ENCODE peak calls at places on chromosome 10, in ten cellular contexts. U is H9, Q is PC-9, H is endothelial cell of umbilical vein, D is mammary epithelial cell, F is neural progenitor cell, R is GM23338, J is fibroblast of lung, P is GM23248, S is osteoblast. V is an unnamed sample. For H4K20me1, the result is how much of the 10 kb centered on the place peaks cover.

GRCh38 chr10:122116331-122116730 is 127.4 kb downstream of the TACC2 start:
- DNase-seq in U (no peak), Q (no peak), H (peak), D (peak), F (no peak), R (no peak), J (peak), P (peak), S (no peak), V (no peak)

GRCh38 chr10:83959330-83959729 is 180.0 kb upstream of the GHITM start:
- DNase-seq in U (no peak), Q (no peak), H (no peak), D (no peak), F (no peak), R (no peak), J (no peak), P (no peak), S (no peak), V (no peak)

GRCh38 chr10:124647421-124648130 is 96.6 kb downstream of the FAM53B start:
- DNase-seq in U (no peak), Q (no peak), H (peak), D (peak), F (no peak), R (no peak), J (peak), P (peak), S (peak), V (no peak)

GRCh38 chr10:115045516-115045915 is 47.6 kb upstream of the ATRNL1 start:
- DNase-seq in U (no peak), Q (no peak), H (no peak), D (no peak), F (no peak), R (no peak), J (no peak), P (no peak), S (no peak), V (no peak)

GRCh38 chr10:101617102-101617823 is 29.1 kb downstream of the DPCD start:
- DNase-seq in U (no peak), Q (no peak), H (no peak), D (no peak), F (no peak), R (peak), J (no peak), P (no peak), S (no peak), V (no peak)

GRCh38 chr10:22700489-22700888 is 13.9 kb downstream of the PIP4K2A start:
- DNase-seq in U (no peak), Q (no peak), H (no peak), D (no peak), F (no peak), R (no peak), J (no peak), P (no peak), S (no peak), V (no peak)

GRCh38 chr10:78783753-78784152 is 285.0 kb upstream of the ZMIZ1 start:
- DNase-seq in U (no peak), Q (no peak), H (no peak), D (no peak), F (no peak), R (no peak), J (no peak), P (no peak), S (no peak), V (no peak)

GRCh38 chr10:126066491-126066890 is 170.1 kb downstream of the FANK1 start:
- DNase-seq in U (no peak), Q (peak), H (no peak), D (no peak), F (no peak), R (no peak), J (no peak), P (no peak), S (no peak), V (no peak)

GRCh38 chr10:121481222-121481621 is 117.0 kb downstream of the FGFR2 start:
- DNase-seq in U (no peak), Q (no peak), H (no peak), D (no peak), F (no peak), R (no peak), J (no peak), P (no peak), S (no peak), V (no peak)

GRCh38 chr10:90306187-90306586 is 551.7 kb downstream of the HTR7 start:
- DNase-seq in U (no peak), Q (no peak), H (peak), D (peak), F (no peak), R (no peak), J (peak), P (no peak), S (peak), V (no peak)

GRCh38 chr10:102134416-102134815 is 1.6 kb downstream of the PPRC1 start:
- DNase-seq in U (no peak), Q (no peak), H (no peak), D (no peak), F (no peak), R (no peak), J (no peak), P (no peak), S (no peak), V (no peak)

GRCh38 chr10:96448021-96448457 is 65.7 kb downstream of the TLL2 start:
- DNase-seq in U (no peak), Q (no peak), H (no peak), D (no peak), F (peak), R (no peak), J (no peak), P (no peak), S (no peak), V (no peak)

GRCh38 chr10:112744525-112744924 is 205.5 kb upstream of the TCF7L2 start:
- DNase-seq in U (no peak), Q (no peak), H (no peak), D (no peak), F (no peak), R (no peak), J (no peak), P (no peak), S (no peak), V (no peak)

GRCh38 chr10:103734731-103735130 is 120.6 kb downstream of the SH3PXD2A start:
- DNase-seq in U (no peak), Q (no peak), H (no peak), D (no peak), F (no peak), R (no peak), J (no peak), P (peak), S (peak), V (no peak)

GRCh38 chr10:60594476-60595051 is 183.7 kb upstream of the CDK1 start:
- DNase-seq in U (no peak), Q (no peak), H (no peak), D (peak), F (peak), R (peak), J (no peak), P (peak), S (no peak), V (no peak)

GRCh38 chr10:121324678-121325213 is 273.5 kb downstream of the FGFR2 start:
- DNase-seq in U (no peak), Q (no peak), H (no peak), D (peak), F (no peak), R (no peak), J (no peak), P (no peak), S (no peak), V (no peak)

GRCh38 chr10:131641231-131641630 is 259.6 kb upstream of the PPP2R2D start:
- DNase-seq in U (no peak), Q (no peak), H (no peak), D (no peak), F (no peak), R (no peak), J (no peak), P (no peak), S (no peak), V (no peak)

GRCh38 chr10:5168897-5169296 is 16.1 kb downstream of the AKR1C8 start:
- DNase-seq in U (no peak), Q (no peak), H (no peak), D (no peak), F (no peak), R (no peak), J (no peak), P (no peak), S (no peak), V (no peak)

GRCh38 chr10:127343831-127344230 is 147.4 kb upstream of the INSYN2A start:
- DNase-seq in U (no peak), Q (no peak), H (no peak), D (no peak), F (no peak), R (no peak), J (no peak), P (no peak), S (no peak), V (no peak)

GRCh38 chr10:12697741-12698140 is 303.8 kb downstream of the CCDC3 start:
- DNase-seq in U (no peak), Q (no peak), H (no peak), D (no peak), F (no peak), R (no peak), J (no peak), P (no peak), S (no peak), V (no peak)

GRCh38 chr10:36349445-36350063 is 707.5 kb upstream of the FZD8 start:
- DNase-seq in U (no peak), Q (no peak), H (no peak), D (peak), F (peak), R (peak), J (peak), P (peak), S (peak), V (peak)

GRCh38 chr10:62467509-62467908 is 93.3 kb downstream of the ZNF365 start:
- DNase-seq in U (no peak), Q (no peak), H (no peak), D (peak), F (no peak), R (no peak), J (no peak), P (peak), S (peak), V (no peak)

GRCh38 chr10:121058082-121058481 is 206.9 kb downstream of the WDR11 start:
- DNase-seq in U (no peak), Q (no peak), H (no peak), D (no peak), F (no peak), R (no peak), J (no peak), P (no peak), S (no peak), V (no peak)

DNA sequence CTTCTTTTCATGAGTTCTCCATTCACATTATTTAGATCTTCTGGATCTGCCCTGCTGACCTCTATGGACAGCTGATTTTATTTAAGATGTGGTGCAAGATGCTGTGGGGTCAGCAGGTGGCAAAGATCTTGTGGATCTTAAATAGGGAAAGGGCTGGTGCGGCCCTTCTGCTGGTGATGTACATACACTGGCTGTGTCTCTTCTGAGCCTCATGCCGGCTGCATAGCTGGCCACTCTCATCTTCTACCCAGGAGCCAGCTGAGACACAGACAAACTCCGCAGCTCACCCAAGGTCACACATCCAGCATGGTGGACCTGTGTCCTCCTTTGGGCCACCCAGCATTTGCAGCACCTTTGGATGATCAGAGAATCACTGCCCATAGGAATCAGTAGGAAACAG is 9.7 kb downstream of the RBP3 start:
- DNase-seq in U (no peak), Q (no peak), H (no peak), D (no peak), F (no peak), R (no peak), J (no peak), P (no peak), S (peak), V (no peak)
- H4K20me1 ChIP-seq in U (under half), Q (under half), H (under half), D (under half), F (under half), R (under half), J (under half), P (under half), S (under half), V (under half)

GRCh38 chr10:14562197-14562596 is 212.5 kb downstream of the FAM107B start:
- DNase-seq in U (no peak), Q (no peak), H (no peak), D (no peak), F (no peak), R (no peak), J (no peak), P (no peak), S (no peak), V (no peak)

GRCh38 chr10:14560794-14561765 is 213.6 kb downstream of the FAM107B start:
- DNase-seq in U (no peak), Q (no peak), H (no peak), D (no peak), F (no peak), R (no peak), J (no peak), P (no peak), S (no peak), V (no peak)

GRCh38 chr10:14564268-14564744 is 210.4 kb downstream of the FAM107B start:
- DNase-seq in U (no peak), Q (no peak), H (no peak), D (no peak), F (no peak), R (no peak), J (no peak), P (no peak), S (peak), V (no peak)

GRCh38 chr10:14563359-14563758 is 211.3 kb downstream of the FAM107B start:
- DNase-seq in U (no peak), Q (no peak), H (no peak), D (no peak), F (no peak), R (no peak), J (no peak), P (no peak), S (no peak), V (no peak)

GRCh38 chr10:14562615-14563214 is 212.0 kb downstream of the FAM107B start:
- DNase-seq in U (no peak), Q (no peak), H (no peak), D (no peak), F (no peak), R (no peak), J (no peak), P (no peak), S (no peak), V (no peak)
- H4K20me1 ChIP-seq in U (under half), Q (under half), H (under half), D (under half), F (under half), R (under half), J (under half), P (under half), S (under half), V (under half)

GRCh38 chr10:110946496-110946895 is 27.1 kb downstream of the SHOC2 start:
- DNase-seq in U (no peak), Q (no peak), H (no peak), D (peak), F (no peak), R (no peak), J (no peak), P (no peak), S (no peak), V (peak)
- H4K20me1 ChIP-seq in U (under half), Q (under half), H (under half), D (under half), F (under half), R (under half), J (under half), P (under half), S (under half), V (under half)

GRCh38 chr10:15314482-15315070 is 56.5 kb downstream of the FAM171A1 start:
- DNase-seq in U (no peak), Q (no peak), H (no peak), D (no peak), F (no peak), R (no peak), J (no peak), P (no peak), S (no peak), V (no peak)
- H4K20me1 ChIP-seq in U (under half), Q (under half), H (under half), D (under half), F (under half), R (under half), J (under half), P (under half), S (under half), V (under half)

GRCh38 chr10:130136214-130137076 is at the start of gene GLRX3:
- DNase-seq in U (peak), Q (peak), H (peak), D (peak), F (peak), R (peak), J (peak), P (peak), S (peak), V (no peak)

GRCh38 chr10:130137659-130138478 is 1.7 kb downstream of the GLRX3 start:
- DNase-seq in U (no peak), Q (no peak), H (no peak), D (no peak), F (no peak), R (no peak), J (no peak), P (no peak), S (no peak), V (no peak)

GRCh38 chr10:130135676-130136213 is 446 bp upstream of the GLRX3 start:
- DNase-seq in U (no peak), Q (no peak), H (no peak), D (no peak), F (no peak), R (no peak), J (no peak), P (no peak), S (no peak), V (no peak)

GRCh38 chr10:130138479-130138866 is 2.3 kb downstream of the GLRX3 start:
- DNase-seq in U (no peak), Q (peak), H (peak), D (peak), F (no peak), R (no peak), J (peak), P (peak), S (peak), V (peak)

GRCh38 chr10:130137077-130137448 is 872 bp downstream of the GLRX3 start:
- DNase-seq in U (no peak), Q (no peak), H (peak), D (peak), F (peak), R (no peak), J (peak), P (peak), S (peak), V (no peak)
- H4K20me1 ChIP-seq in U (under half), Q (under half), H (under half), D (under half), F (under half), R (under half), J (under half), P (under half), S (under half), V (under half)

GRCh38 chr10:44715081-44715480 is 196.1 kb upstream of the TMEM72 start:
- DNase-seq in U (no peak), Q (no peak), H (no peak), D (no peak), F (no peak), R (no peak), J (no peak), P (peak), S (peak), V (no peak)
- H4K20me1 ChIP-seq in U (under half), Q (under half), H (under half), D (under half), F (under half), R (under half), J (under half), P (under half), S (under half), V (under half)

DNA sequence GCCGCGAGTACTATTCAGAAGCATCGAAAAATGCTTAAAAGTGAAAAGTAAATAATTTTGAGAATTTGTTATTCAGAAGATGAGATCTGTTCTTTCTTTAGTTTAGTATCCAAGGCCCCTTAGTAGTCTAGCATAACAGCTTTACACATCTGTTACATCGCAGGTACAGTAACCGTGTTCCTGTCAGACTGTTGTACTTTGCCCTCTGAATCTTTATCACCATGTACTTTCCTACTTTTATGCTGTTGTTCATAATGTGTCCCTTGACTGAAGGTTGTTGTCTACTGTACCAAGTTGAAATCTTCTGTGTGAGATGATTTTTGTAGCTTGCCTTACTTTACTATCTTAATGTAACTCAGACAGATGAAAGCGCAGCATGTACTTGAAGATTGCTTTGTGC is 38.3 kb downstream of the WAC start:
- DNase-seq in U (no peak), Q (no peak), H (no peak), D (no peak), F (no peak), R (no peak), J (no peak), P (no peak), S (no peak), V (no peak)
- H4K20me1 ChIP-seq in U (under half), Q (half or more), H (under half), D (under half), F (half or more), R (half or more), J (under half), P (under half), S (half or more), V (under half)

DNA sequence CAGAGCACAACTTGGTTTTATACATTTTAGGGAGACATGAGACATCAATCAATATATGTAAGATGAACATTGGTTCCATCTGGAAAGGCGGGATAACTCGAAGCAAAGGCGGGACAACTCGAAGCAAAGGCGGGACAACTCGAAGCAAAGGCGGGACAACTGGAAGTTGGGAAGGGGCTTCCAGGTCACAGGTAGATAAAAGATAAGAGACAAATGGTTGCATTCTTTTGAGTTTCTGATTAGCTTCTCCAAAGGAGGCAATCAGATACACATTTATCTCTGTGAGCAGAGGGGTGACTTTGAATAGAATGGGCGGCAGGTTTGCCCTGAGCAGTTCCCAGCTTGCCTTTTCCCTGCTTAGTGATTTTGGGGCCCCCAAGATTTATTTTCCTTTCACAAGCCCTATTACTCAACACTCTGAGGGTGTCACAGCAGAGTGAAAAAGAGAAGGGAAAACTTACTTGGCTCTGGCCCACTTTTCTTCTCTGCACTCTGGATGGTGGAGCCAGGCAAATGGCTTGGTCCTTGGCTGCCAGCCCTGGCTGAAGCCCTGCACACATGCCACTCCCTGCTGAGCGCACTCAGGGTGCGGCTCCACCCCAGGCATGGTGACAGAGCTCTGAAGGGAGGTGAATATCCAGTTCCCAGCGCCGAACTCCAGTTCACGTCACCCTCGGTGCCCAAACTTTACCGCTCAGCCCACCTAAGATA is 46.7 kb downstream of the PARD3 start:
- DNase-seq in U (no peak), Q (no peak), H (no peak), D (peak), F (no peak), R (no peak), J (peak), P (peak), S (peak), V (no peak)
- H4K20me1 ChIP-seq in U (under half), Q (under half), H (under half), D (under half), F (half or more), R (half or more), J (under half), P (under half), S (under half), V (under half)

GRCh38 chr10:80480852-80481251 is 26.7 kb downstream of the TSPAN14 start:
- DNase-seq in U (no peak), Q (no peak), H (no peak), D (no peak), F (no peak), R (no peak), J (no peak), P (no peak), S (peak), V (no peak)
- H4K20me1 ChIP-seq in U (under half), Q (under half), H (under half), D (under half), F (under half), R (under half), J (under half), P (under half), S (under half), V (under half)

GRCh38 chr10:7874864-7875263 is 56.6 kb downstream of the TAF3 start:
- DNase-seq in U (no peak), Q (no peak), H (peak), D (no peak), F (no peak), R (no peak), J (no peak), P (no peak), S (no peak), V (no peak)
- H4K20me1 ChIP-seq in U (under half), Q (under half), H (under half), D (under half), F (under half), R (under half), J (under half), P (under half), S (under half), V (under half)